ENCODE peak calls at places on chromosome 12, in five cellular contexts. U, C, L, E and R are unnamed samples.

GRCh38 chr12:84689638-84690037 is 223.0 kb downstream of the SLC6A15 start:
- DNase-seq in U (no peak), C (no peak), L (no peak), E (no peak), R (peak)

GRCh38 chr12:115710104-115710564 is 567.4 kb downstream of the MED13L start:
- DNase-seq in U (no peak), C (peak), L (peak), E (no peak), R (no peak)

GRCh38 chr12:78457951-78458350 is 406.6 kb upstream of the SYT1 start:
- DNase-seq in U (no peak), C (peak), L (peak), E (no peak), R (no peak)

GRCh38 chr12:11553871-11554533 is 95.5 kb upstream of the ETV6 start:
- DNase-seq in U (peak), C (peak), L (peak), E (no peak), R (peak)

GRCh38 chr12:79415754-79416435 is 274.9 kb downstream of the PAWR start:
- DNase-seq in U (no peak), C (peak), L (peak), E (no peak), R (no peak)

GRCh38 chr12:2179953-2180736 is 127.4 kb downstream of the CACNA1C start:
- DNase-seq in U (no peak), C (peak), L (peak), E (no peak), R (no peak)

GRCh38 chr12:1606021-1606622 is 11.7 kb upstream of the FBXL14 start:
- DNase-seq in U (no peak), C (peak), L (peak), E (no peak), R (peak)

GRCh38 chr12:51520576-51521325 is 70.3 kb upstream of the SCN8A start:
- DNase-seq in U (no peak), C (no peak), L (no peak), E (peak), R (peak)

GRCh38 chr12:91432079-91432478 is 249.5 kb upstream of the DCN start:
- DNase-seq in U (peak), C (peak), L (peak), E (no peak), R (no peak)

GRCh38 chr12:104370989-104371870 is 67.7 kb downstream of the EID3 start:
- DNase-seq in U (no peak), C (no peak), L (peak), E (no peak), R (peak)

GRCh38 chr12:27109339-27110023 is 27.1 kb upstream of the C12orf71 start:
- DNase-seq in U (no peak), C (no peak), L (no peak), E (no peak), R (no peak)

GRCh38 chr12:9587903-9588600 is 19.7 kb downstream of the KLRB1 start:
- DNase-seq in U (no peak), C (peak), L (no peak), E (no peak), R (no peak)

GRCh38 chr12:110661337-110661972 is 27.5 kb downstream of the HVCN1 start:
- DNase-seq in U (no peak), C (no peak), L (no peak), E (no peak), R (no peak)

GRCh38 chr12:49413010-49413409 is 45.7 kb downstream of the SPATS2 start:
- DNase-seq in U (no peak), C (peak), L (peak), E (no peak), R (no peak)

GRCh38 chr12:18470251-18470650 is 208.9 kb downstream of the PIK3C2G start:
- DNase-seq in U (no peak), C (no peak), L (no peak), E (no peak), R (no peak)

GRCh38 chr12:130747867-130748740 is 32.0 kb upstream of the RIMBP2 start:
- DNase-seq in U (peak), C (peak), L (peak), E (peak), R (peak)

GRCh38 chr12:80498059-80498728 is 54.2 kb downstream of the PTPRQ start:
- DNase-seq in U (no peak), C (no peak), L (no peak), E (no peak), R (no peak)

GRCh38 chr12:84341467-84342193 is 571.0 kb downstream of the SLC6A15 start:
- DNase-seq in U (no peak), C (no peak), L (no peak), E (no peak), R (no peak)

GRCh38 chr12:131795688-131796410 is 32.3 kb upstream of the MMP17 start:
- DNase-seq in U (no peak), C (no peak), L (no peak), E (peak), R (peak)

GRCh38 chr12:82517027-82517426 is 158.7 kb downstream of the METTL25 start:
- DNase-seq in U (no peak), C (peak), L (peak), E (no peak), R (peak)

GRCh38 chr12:47164730-47165439 is 85.1 kb upstream of the AMIGO2 start:
- DNase-seq in U (no peak), C (no peak), L (peak), E (no peak), R (no peak)

GRCh38 chr12:57448669-57449068 is 6.4 kb upstream of the INHBE start:
- DNase-seq in U (no peak), C (no peak), L (no peak), E (no peak), R (no peak)

GRCh38 chr12:95130096-95130495 is 56.7 kb upstream of the NR2C1 start:
- DNase-seq in U (no peak), C (peak), L (peak), E (no peak), R (no peak)

GRCh38 chr12:95126076-95126475 is 52.7 kb upstream of the NR2C1 start:
- DNase-seq in U (no peak), C (no peak), L (no peak), E (no peak), R (no peak)

GRCh38 chr12:95134085-95134484 is 60.7 kb upstream of the NR2C1 start:
- DNase-seq in U (no peak), C (no peak), L (no peak), E (no peak), R (no peak)

GRCh38 chr12:95129115-95129514 is 55.7 kb upstream of the NR2C1 start:
- DNase-seq in U (no peak), C (no peak), L (no peak), E (no peak), R (no peak)

DNA sequence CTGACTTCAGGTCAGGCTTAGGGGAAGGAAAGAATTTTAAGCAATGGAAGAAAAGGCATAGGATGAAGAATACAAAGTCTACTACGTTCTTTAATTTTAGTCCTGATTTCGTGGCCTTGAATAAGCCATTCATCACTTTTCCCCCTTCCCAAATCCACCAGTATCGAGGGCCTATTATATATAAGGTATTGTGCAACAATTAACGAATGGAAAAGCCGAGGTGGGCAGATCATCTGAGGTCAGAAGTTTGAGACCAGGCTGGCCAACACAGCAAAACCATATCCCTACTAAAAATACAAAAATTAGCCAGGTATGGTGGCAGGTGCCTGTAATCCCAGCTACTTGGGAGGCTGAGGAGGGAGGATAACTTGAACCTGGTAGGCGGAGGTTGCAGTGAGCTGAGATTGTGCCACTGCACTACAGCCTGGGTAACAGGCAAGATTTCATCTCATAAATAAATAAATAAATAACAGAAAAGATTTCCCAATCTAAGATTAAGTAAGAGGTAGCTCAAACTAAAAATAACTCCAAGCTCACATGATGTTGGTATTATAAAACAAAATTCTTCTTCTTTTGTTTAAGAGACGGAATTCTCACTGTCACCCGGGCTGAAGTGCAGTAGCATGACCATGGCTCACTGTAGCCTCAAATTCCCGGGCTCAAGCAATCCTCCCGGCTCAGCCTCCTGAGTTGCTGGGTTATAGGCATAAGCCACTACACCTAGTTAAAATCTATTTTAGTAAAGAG is 58.3 kb upstream of the NR2C1 start:
- DNase-seq in U (no peak), C (peak), L (no peak), E (no peak), R (no peak)
- H2BK15ac ChIP-seq in U (no peak), C (no peak), L (no peak), E (no peak), R (no peak)

GRCh38 chr12:92621312-92621711 is 81.5 kb upstream of the PLEKHG7 start:
- DNase-seq in U (no peak), C (no peak), L (no peak), E (no peak), R (no peak)

GRCh38 chr12:92619026-92619425 is 83.8 kb upstream of the PLEKHG7 start:
- DNase-seq in U (no peak), C (no peak), L (no peak), E (no peak), R (no peak)

GRCh38 chr12:92621833-92622232 is 81.0 kb upstream of the PLEKHG7 start:
- DNase-seq in U (no peak), C (no peak), L (no peak), E (no peak), R (no peak)

GRCh38 chr12:92623386-92623785 is 79.4 kb upstream of the PLEKHG7 start:
- DNase-seq in U (no peak), C (no peak), L (peak), E (no peak), R (no peak)

DNA sequence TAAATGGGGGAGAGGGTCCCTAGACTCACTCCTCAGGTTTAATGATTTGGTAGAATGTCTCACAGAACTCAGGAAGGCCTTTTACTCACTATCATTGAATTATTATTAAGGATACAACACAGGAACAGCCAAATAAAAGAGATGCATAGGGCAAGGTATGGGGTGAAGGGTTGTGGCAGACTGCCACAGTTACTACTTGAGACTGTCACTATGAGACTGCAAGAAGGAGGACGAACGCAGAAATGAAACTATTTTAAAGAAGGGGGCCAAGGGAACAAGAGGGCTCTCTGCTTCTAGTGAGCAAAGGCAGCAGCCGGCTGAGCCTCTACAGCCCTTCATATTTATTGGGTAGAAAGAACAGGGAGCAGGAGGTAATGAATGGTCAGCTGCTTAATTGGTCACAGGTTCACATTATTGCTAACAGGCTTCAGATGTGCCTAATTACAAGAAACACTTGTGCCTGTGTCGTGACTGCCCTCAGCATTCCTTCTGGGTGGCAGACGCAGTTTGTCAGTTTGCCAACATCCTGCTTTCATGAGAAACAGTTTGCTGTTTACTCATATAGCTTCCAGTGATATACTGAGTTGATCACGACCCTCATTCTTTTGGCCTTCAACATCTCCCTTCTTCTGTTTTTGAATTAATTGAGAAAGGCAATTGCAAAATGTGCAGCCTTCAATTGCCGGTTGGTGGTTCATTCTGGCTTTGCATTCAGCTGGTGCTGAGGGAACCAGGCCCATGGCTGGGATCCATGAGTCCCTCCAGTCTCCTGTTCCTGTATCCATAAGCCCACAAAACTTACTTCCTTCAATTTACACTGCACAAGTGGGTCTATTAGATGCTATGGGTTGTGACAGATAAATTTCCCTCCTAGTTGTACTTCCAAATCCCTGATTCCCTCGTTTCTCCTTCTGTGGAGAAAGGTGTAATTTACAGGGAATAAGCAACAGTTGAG is 82.8 kb upstream of the PLEKHG7 start:
- DNase-seq in U (no peak), C (peak), L (no peak), E (no peak), R (no peak)
- H2BK15ac ChIP-seq in U (no peak), C (no peak), L (no peak), E (no peak), R (no peak)

GRCh38 chr12:72986963-72987362 is 714.8 kb downstream of the TRHDE start:
- DNase-seq in U (no peak), C (no peak), L (no peak), E (no peak), R (no peak)

DNA sequence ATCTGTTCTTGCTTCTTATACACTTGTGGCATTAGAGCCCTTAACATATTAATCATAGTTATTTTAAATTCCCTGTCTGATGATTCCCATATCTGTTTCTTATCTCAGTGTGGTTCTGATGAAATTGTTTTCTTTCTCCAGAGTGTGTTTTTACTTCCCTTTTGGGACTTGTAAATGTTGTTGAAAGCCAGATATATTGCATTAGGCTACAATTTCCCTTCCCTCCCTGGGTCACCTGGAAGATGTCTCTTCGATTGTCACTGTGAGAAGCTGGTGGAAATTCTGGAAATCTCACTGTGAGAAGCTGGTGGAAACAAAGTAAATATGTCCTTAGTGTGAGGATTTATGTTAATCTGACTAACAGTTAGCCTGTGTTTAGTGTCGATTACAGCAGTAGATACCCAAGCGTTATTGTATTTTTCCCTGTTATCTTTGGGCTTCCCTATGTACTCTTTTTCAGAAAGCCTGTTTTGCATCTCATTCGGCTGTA is 717.3 kb downstream of the TRHDE start:
- DNase-seq in U (no peak), C (peak), L (no peak), E (no peak), R (no peak)
- H2BK15ac ChIP-seq in U (no peak), C (no peak), L (no peak), E (no peak), R (no peak)

DNA sequence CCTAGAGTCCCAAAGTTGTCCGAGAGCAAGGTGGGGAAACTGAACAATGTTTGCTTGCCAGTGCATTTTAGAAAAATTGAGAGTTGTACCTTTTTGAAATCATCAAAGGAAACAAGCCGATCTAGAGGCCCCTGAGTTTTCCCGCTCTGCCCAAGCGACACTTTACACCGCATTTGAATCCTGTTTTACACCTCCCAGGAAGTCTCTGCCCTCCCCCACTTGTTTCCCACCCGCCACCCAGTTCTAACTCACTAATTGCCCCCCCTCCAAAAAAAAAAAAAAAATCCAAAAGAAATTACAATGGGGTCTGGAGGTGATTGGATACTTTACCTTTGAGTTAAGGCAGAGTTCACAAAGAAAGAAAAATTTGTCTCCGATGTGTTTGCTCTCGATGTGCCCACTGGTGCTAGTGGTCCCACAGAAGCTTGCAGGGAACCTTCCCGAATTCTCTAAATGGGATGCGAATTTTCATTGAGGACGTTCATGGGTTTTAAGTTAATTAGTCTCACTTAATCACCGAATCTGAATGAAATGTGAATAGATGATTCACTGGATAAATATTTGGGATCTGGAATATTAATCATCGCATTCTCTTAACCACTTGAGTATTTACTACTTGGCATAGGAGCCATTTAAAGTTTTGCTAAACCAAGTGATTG is 2.4 kb downstream of the HMGA2 start:
- DNase-seq in U (no peak), C (peak), L (peak), E (no peak), R (no peak)
- H2BK15ac ChIP-seq in U (peak), C (no peak), L (peak), E (no peak), R (no peak)

GRCh38 chr12:32110417-32110816 is 3.8 kb downstream of the BICD1 start:
- DNase-seq in U (no peak), C (no peak), L (no peak), E (no peak), R (no peak)
- H2BK15ac ChIP-seq in U (no peak), C (no peak), L (peak), E (no peak), R (no peak)

DNA sequence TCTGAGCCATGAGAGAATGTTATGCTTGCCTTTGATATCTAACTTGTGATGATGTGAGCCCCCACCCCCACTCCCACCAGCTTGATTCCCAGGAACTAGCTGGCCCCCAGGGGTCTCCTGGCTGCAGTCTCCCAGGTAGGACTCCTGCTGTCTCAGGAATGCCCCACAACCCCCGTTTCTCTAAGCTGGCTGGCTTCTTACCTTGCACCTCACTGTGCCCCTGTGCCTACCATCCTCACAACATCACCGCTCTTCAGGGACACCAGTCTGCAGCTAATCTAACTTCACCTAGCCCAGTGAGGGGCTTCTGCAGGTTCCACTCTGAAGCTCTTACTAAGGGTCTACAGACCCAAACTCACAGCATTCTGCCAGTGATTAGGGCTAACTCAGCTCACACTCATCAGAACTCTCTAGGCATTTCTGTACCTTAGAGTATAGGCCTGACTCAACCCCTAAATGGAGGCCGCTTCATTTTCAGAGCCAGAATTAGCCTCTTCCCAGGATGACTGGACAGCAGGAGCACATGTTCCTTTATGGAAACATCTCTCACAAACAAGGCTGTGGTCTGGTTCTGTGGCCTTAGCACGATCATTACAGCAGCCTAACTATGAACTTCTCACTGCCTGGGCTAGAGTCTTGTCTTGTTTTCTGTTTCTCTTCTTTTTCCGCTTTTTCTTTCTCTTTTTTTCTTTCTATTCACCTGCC is 72.8 kb upstream of the IFNG-AS1 start:
- DNase-seq in U (no peak), C (no peak), L (peak), E (no peak), R (no peak)
- H2BK15ac ChIP-seq in U (no peak), C (no peak), L (peak), E (no peak), R (no peak)

DNA sequence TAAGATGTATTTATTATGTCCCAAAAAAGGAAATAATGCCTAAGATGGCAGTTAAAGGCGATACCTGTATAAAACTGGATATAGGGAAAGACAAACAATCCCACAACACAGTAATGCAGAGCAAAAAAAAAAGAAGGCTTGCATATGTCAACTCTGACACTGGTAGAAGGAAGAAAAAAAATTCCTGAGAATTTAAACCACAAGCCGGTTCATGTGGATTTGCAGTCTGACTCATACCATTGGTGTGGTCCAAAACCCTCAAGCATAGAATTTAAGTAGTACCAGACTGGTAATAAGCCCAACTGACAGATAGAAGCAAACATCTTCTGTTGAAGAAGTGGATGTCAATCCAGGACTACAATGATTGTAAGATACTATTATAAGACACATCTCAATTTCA is 7.2 kb downstream of the DNAI7 start:
- DNase-seq in U (no peak), C (peak), L (peak), E (no peak), R (no peak)
- H2BK15ac ChIP-seq in U (no peak), C (no peak), L (no peak), E (no peak), R (no peak)

GRCh38 chr12:14948672-14949071 is 10.3 kb upstream of the ERP27 start:
- DNase-seq in U (no peak), C (peak), L (peak), E (no peak), R (no peak)
- H2BK15ac ChIP-seq in U (no peak), C (peak), L (peak), E (no peak), R (no peak)